ENCODE peak calls at places on chromosomes 5 and 9, in eight cellular contexts. C is psoas muscle, L is prostate gland, G is aorta, U is astrocyte, D is fibroblast of mammary gland, X is fibroblast of lung, V is H1. F is an unnamed sample.

GRCh38 chr9:93667627-93668026 is 91.2 kb downstream of the PHF2 start:
- DNase-seq in U (no peak), C (peak; percentile 6), D (no peak), V (no peak), X (no peak), L (no peak), G (peak; percentile 9), F (no peak)

GRCh38 chr5:43602456-43602817 is 543 bp upstream of the NNT start:
- DNase-seq in V (no peak), C (no peak), G (peak; percentile 47), L (peak; percentile 10), D (peak; percentile 52), U (peak; percentile 25), X (peak; percentile 45), F (no peak)

GRCh38 chr9:14515564-14516198 is 177.6 kb downstream of the ZDHHC21 start:
- DNase-seq in C (peak; percentile 73), V (peak; percentile 65), G (no peak), U (peak; percentile 34), L (no peak), X (no peak), D (peak; percentile 27), F (no peak)

GRCh38 chr5:97102010-97102470 is 40.4 kb downstream of the LIX1 start:
- DNase-seq in V (peak; percentile 3), U (no peak), C (no peak), L (no peak), G (no peak), X (no peak), D (no peak), F (no peak)

GRCh38 chr5:32708949-32709348 is 2.2 kb upstream of the NPR3 start:
- DNase-seq in C (no peak), V (no peak), D (no peak), X (no peak), G (no peak), U (no peak), L (no peak), F (no peak)

GRCh38 chr5:90911169-90911568 is 352.6 kb downstream of the ADGRV1 start:
- DNase-seq in U (no peak), X (no peak), C (no peak), D (no peak), G (no peak), L (no peak), V (no peak), F (peak; percentile 52)

GRCh38 chr5:54251981-54252380 is 58.4 kb downstream of the ARL15 start:
- DNase-seq in L (no peak), X (no peak), U (peak; percentile 29), C (no peak), D (peak; percentile 30), G (no peak), V (no peak), F (no peak)

GRCh38 chr9:12689233-12689632 is 4.0 kb upstream of the TYRP1 start:
- DNase-seq in D (no peak), V (no peak), X (no peak), U (no peak), G (no peak), C (no peak), L (no peak), F (no peak)

GRCh38 chr9:92424340-92424739 is at the start of gene OMD:
- DNase-seq in C (no peak), L (no peak), V (no peak), X (no peak), U (no peak), G (no peak), D (peak; percentile 19), F (no peak)

GRCh38 chr9:136554870-136555269 is 9.0 kb upstream of the NOTCH1 start:
- DNase-seq in D (no peak), V (no peak), G (no peak), X (no peak), U (no peak), C (no peak), L (peak; percentile 60), F (no peak)

GRCh38 chr9:103734471-103734870 is 359.6 kb upstream of the SMC2 start:
- DNase-seq in L (no peak), X (no peak), G (no peak), D (peak; percentile 39), V (no peak), U (no peak), C (no peak), F (peak; percentile 23)

GRCh38 chr5:59236996-59237395 is 654.1 kb downstream of the RAB3C start:
- DNase-seq in L (no peak), D (no peak), V (no peak), U (peak; percentile 58), G (no peak), X (peak; percentile 20), C (no peak), F (no peak)

GRCh38 chr5:80959768-80960442 is at the start of gene RASGRF2:
- DNase-seq in G (no peak), L (no peak), U (peak; percentile 31), V (no peak), C (peak; percentile 18), X (peak; percentile 54), D (no peak), F (no peak)

GRCh38 chr5:9864791-9865190 is 234.6 kb upstream of the TAS2R1 start:
- DNase-seq in V (no peak), X (no peak), G (no peak), U (no peak), L (no peak), C (no peak), D (no peak), F (no peak)
- H3K4me3 ChIP-seq in V (no peak overlapping the region), X (no peak overlapping the region), G (no peak overlapping the region), U (no peak overlapping the region), L (no peak overlapping the region), C (no peak overlapping the region), D (no peak overlapping the region), F (no peak overlapping the region)

GRCh38 chr5:56512314-56512996 is 279.3 kb upstream of the ANKRD55 start:
- DNase-seq in X (no peak), C (peak; percentile 25), D (peak; percentile 17), L (no peak), V (no peak), G (peak; percentile 72), U (no peak), F (no peak)

GRCh38 chr5:56508249-56508648 is 275.1 kb upstream of the ANKRD55 start:
- DNase-seq in X (no peak), V (no peak), G (no peak), L (no peak), U (no peak), D (no peak), C (no peak), F (no peak)

GRCh38 chr5:56513141-56513540 is 280.0 kb upstream of the ANKRD55 start:
- DNase-seq in V (no peak), U (no peak), C (no peak), L (no peak), X (no peak), G (no peak), D (no peak), F (no peak)

GRCh38 chr5:56514246-56514645 is 281.1 kb upstream of the ANKRD55 start:
- DNase-seq in D (no peak), C (no peak), U (no peak), X (no peak), L (no peak), V (no peak), G (no peak), F (no peak)

GRCh38 chr5:56511442-56511841 is 278.3 kb upstream of the ANKRD55 start:
- DNase-seq in V (no peak), L (no peak), X (no peak), D (no peak), U (no peak), G (no peak), C (no peak), F (no peak)
- H3K4me3 ChIP-seq in V (no peak overlapping the region), L (no peak overlapping the region), X (no peak overlapping the region), D (no peak overlapping the region), U (no peak overlapping the region), G (no peak overlapping the region), C (no peak overlapping the region), F (no peak overlapping the region)

GRCh38 chr9:112378441-112379176 is 1.3 kb upstream of the HSDL2 start:
- DNase-seq in U (no peak), L (no peak), X (no peak), V (peak; percentile 10), D (peak; percentile 8), G (peak; percentile 36), C (no peak), F (no peak)

GRCh38 chr9:112380102-112380581 is at the start of gene HSDL2:
- DNase-seq in L (no peak), C (peak; percentile 59), X (peak; percentile 57), U (peak; percentile 19), V (no peak), D (peak; percentile 50), G (peak; percentile 69), F (no peak)

GRCh38 chr9:112377087-112377486 is 2.8 kb upstream of the HSDL2 start:
- DNase-seq in U (no peak), D (no peak), C (no peak), V (no peak), L (no peak), G (no peak), X (no peak), F (no peak)

GRCh38 chr9:112379177-112380101 is 469 bp upstream of the HSDL2 start:
- DNase-seq in L (peak; percentile 99), C (peak; percentile 100), X (peak; percentile 98), V (peak; percentile 96), G (peak; percentile 100), D (peak; percentile 97), U (peak; percentile 93), F (peak; percentile 94)

DNA sequence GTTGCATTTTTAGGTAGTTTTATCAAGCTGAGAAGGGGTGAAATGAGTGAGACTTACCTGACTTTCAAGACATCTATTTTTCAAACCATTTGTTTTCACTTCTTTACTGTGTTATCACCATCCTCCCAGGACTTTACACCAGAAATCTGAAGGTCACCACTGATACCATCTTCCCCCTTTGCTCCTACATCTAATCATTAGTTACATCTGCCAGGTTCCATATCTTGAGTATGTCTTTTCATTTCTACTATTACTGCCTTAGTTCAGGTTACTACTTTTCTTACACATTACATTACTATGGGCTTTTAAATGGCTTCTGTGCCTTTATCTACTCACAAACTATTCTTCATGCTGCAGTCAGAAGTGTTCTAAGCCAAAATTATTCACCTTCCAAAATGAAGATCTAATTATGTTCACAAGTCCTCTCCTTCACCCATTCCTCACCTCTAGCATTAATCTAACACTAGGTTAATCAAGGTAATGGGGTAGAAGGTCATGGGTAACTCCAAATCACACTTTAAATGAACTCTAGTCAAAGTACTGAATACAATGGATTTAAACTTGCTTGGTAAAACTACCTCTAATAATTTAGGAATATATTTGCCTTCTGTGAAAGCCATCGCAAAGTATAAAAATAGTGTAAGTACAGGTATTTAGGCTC is 2.1 kb upstream of the HSDL2 start:
- DNase-seq in L (no peak), V (no peak), U (no peak), D (no peak), G (no peak), C (no peak), X (no peak), F (no peak)
- H3K4me3 ChIP-seq in L (no peak overlapping the region), V (peak overlapping the region; percentile 93), U (no peak overlapping the region), D (no peak overlapping the region), G (peak overlapping the region; percentile 64), C (peak overlapping the region; percentile 75), X (peak overlapping the region; percentile 93), F (no peak overlapping the region)

GRCh38 chr5:31617867-31618266 is 21.1 kb upstream of the PDZD2 start:
- DNase-seq in U (no peak), G (no peak), L (no peak), V (no peak), X (no peak), D (no peak), C (no peak), F (no peak)

GRCh38 chr5:31611002-31611401 is 27.9 kb upstream of the PDZD2 start:
- DNase-seq in G (no peak), L (no peak), D (no peak), V (no peak), U (no peak), C (no peak), X (no peak), F (no peak)

GRCh38 chr5:31620071-31620470 is 18.9 kb upstream of the PDZD2 start:
- DNase-seq in C (no peak), D (no peak), U (no peak), G (no peak), V (no peak), L (no peak), X (no peak), F (no peak)

GRCh38 chr5:31614147-31615030 is 24.5 kb upstream of the PDZD2 start:
- DNase-seq in C (no peak), D (peak; percentile 17), X (no peak), U (peak; percentile 19), G (no peak), V (no peak), L (peak; percentile 8), F (no peak)
- H3K4me3 ChIP-seq in C (no peak overlapping the region), D (no peak overlapping the region), X (no peak overlapping the region), U (no peak overlapping the region), G (no peak overlapping the region), V (no peak overlapping the region), L (no peak overlapping the region), F (no peak overlapping the region)

F was measured in LNCaP clone FGC.